ENCODE peak calls at places on chromosomes 6 and 20, in ten cellular contexts. I, L, C, F, Y, W, P, Q, S and A are unnamed samples.

GRCh38 chr20:46558511-46558959 is 8.1 kb upstream of the OCSTAMP start:
- DNase-seq in P (no peak), W (no peak), F (no peak), I (no peak), Y (peak; percentile 62), L (no peak), C (no peak), Q (peak; percentile 10), S (peak; percentile 98), A (no peak)

GRCh38 chr6:169169941-169170582 is 83.6 kb downstream of the THBS2 start:
- DNase-seq in Q (no peak), W (no peak), Y (no peak), I (no peak), S (no peak), C (no peak), F (no peak), L (no peak), P (peak; percentile 33), A (no peak)

GRCh38 chr6:41638801-41639555 is 710 bp downstream of the MDFI start:
- DNase-seq in L (peak; percentile 58), W (no peak), Q (peak; percentile 16), I (peak; percentile 39), S (no peak), Y (no peak), C (no peak), F (no peak), P (peak; percentile 67), A (no peak)

GRCh38 chr6:93036835-93037234 is 382.5 kb downstream of the EPHA7 start:
- DNase-seq in W (no peak), S (peak; percentile 1), L (no peak), F (no peak), I (no peak), Q (no peak), Y (no peak), P (no peak), C (no peak), A (no peak)

GRCh38 chr6:99013145-99013544 is 65.4 kb upstream of the FBXL4 start:
- DNase-seq in F (no peak), P (no peak), W (no peak), Q (no peak), L (no peak), I (no peak), C (no peak), Y (no peak), S (peak; percentile 97), A (no peak)

GRCh38 chr20:51958636-51959542 is 156.6 kb upstream of the SALL4 start:
- DNase-seq in C (no peak), Q (no peak), W (no peak), I (no peak), L (no peak), Y (no peak), P (no peak), S (peak; percentile 39), F (no peak), A (no peak)

GRCh38 chr6:113351183-113351834 is 505.8 kb upstream of the MARCKS start:
- DNase-seq in P (no peak), Y (no peak), C (no peak), W (no peak), I (no peak), Q (no peak), S (peak; percentile 83), L (no peak), F (no peak), A (no peak)

GRCh38 chr6:30154709-30155521 is 6.1 kb downstream of the TRIM10 start:
- DNase-seq in C (no peak), F (no peak), S (peak; percentile 50), Q (peak; percentile 25), L (no peak), P (no peak), I (no peak), W (no peak), Y (no peak), A (peak; percentile 70)

GRCh38 chr6:127100510-127101140 is 17.8 kb upstream of the RSPO3 start:
- DNase-seq in Q (no peak), P (no peak), F (no peak), C (no peak), L (no peak), S (peak; percentile 41), I (no peak), W (no peak), Y (no peak), A (no peak)

GRCh38 chr6:31614674-31615578 is at the start of gene AIF1:
- DNase-seq in L (no peak), W (no peak), C (no peak), I (no peak), P (no peak), S (no peak), Y (no peak), F (no peak), Q (peak; percentile 40), A (no peak)

GRCh38 chr6:63449714-63450113 is 122.6 kb upstream of the LOC128125822 start:
- DNase-seq in I (no peak), Y (no peak), C (no peak), Q (no peak), W (no peak), L (no peak), P (no peak), S (no peak), F (no peak), A (no peak)

GRCh38 chr6:63446405-63446804 is 125.9 kb upstream of the LOC128125822 start:
- DNase-seq in S (no peak), I (no peak), L (no peak), Y (no peak), P (no peak), W (no peak), F (no peak), Q (no peak), C (no peak), A (no peak)

GRCh38 chr6:63447134-63447533 is 125.1 kb upstream of the LOC128125822 start:
- DNase-seq in F (no peak), L (no peak), W (no peak), S (no peak), I (no peak), Y (no peak), Q (no peak), P (no peak), C (no peak), A (no peak)

GRCh38 chr6:63451238-63451637 is 121.0 kb upstream of the LOC128125822 start:
- DNase-seq in I (no peak), W (no peak), Y (no peak), Q (no peak), F (no peak), P (no peak), C (no peak), L (no peak), S (no peak), A (no peak)

GRCh38 chr6:63448229-63448628 is 124.1 kb upstream of the LOC128125822 start:
- DNase-seq in Q (no peak), Y (no peak), W (no peak), P (no peak), F (no peak), C (no peak), L (no peak), I (no peak), S (no peak), A (no peak)
- H3K27ac ChIP-seq in Q (no peak overlapping the region), Y (no peak overlapping the region), W (no peak overlapping the region), P (no peak overlapping the region), F (no peak overlapping the region), C (no peak overlapping the region), L (no peak overlapping the region), I (no peak overlapping the region), S (no peak overlapping the region), A (no peak overlapping the region)

DNA sequence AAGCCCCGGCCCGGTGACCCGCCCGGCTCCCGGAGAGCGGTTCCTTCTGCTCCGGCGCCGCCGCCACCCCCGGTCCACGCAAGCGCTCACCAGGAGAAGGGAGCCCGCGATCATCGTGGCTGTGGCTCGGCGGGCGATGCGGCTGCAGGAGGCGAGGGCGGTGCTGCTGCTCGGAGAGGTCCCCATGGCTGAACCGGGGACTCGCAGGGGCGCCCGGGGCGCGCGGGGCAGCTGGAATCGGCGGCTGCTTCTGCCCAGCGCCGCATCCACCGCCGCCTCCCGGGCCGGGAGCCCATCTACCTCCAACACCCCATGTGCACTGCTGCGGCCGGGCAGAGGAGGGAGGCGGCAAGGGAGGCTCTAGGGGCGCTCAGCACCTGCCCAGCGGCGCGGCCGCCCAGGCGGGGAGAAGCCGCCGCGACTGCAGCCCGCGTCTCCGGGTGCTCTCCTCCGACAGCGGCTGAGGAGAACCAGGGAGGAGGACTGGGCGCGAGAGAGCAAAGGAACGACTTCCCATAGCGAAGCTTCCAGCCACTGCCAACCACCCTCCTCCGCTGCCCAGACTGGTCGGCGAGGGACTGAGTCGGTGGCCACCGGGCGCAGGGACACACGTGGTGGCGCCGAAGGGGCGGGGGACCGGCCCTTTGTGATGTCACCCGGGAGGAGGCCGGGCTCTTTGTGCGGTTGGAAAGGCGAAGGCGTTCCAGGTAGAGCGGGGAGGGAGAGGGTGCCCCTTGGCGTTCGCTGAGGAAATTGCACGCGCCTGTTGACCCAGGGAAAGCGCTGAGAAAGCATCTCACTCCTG is at the start of gene TNFRSF21:
- DNase-seq in Y (peak; percentile 94), Q (peak; percentile 95), F (peak; percentile 89), L (peak; percentile 94), S (peak; percentile 82), P (peak; percentile 96), I (peak; percentile 87), W (peak; percentile 32), C (peak; percentile 58), A (peak; percentile 97)
- TF ChIP-seq POLR2A in Y (no peak), Q (peak; percentile 96), F (no peak), L (peak; percentile 25), S (peak; percentile 31), P (peak; percentile 91), I (peak; percentile 71), W (no peak), C (peak; percentile 92), A (peak; percentile 50)

GRCh38 chr6:163243691-163244505 is 170.6 kb upstream of the QKI start:
- DNase-seq in S (no peak), Y (no peak), F (no peak), L (no peak), P (no peak), W (no peak), C (no peak), I (no peak), Q (no peak), A (no peak)
- H3K27ac ChIP-seq in S (no peak overlapping the region), Y (no peak overlapping the region), F (no peak overlapping the region), L (no peak overlapping the region), P (no peak overlapping the region), W (no peak overlapping the region), C (no peak overlapping the region), I (no peak overlapping the region), Q (no peak overlapping the region), A (no peak overlapping the region)

GRCh38 chr6:117266948-117267347 is 1.6 kb downstream of the VGLL2 start:
- DNase-seq in P (no peak), I (no peak), Q (no peak), Y (no peak), C (no peak), F (no peak), L (no peak), S (no peak), W (no peak), A (peak; percentile 60)

GRCh38 chr6:117265425-117266266 is at the start of gene VGLL2:
- DNase-seq in Q (peak; percentile 35), I (no peak), C (no peak), Y (no peak), P (peak; percentile 65), W (no peak), S (peak; percentile 18), F (no peak), L (peak; percentile 71), A (peak; percentile 82)

GRCh38 chr6:117266267-117266797 is 974 bp downstream of the VGLL2 start:
- DNase-seq in F (no peak), S (no peak), P (no peak), I (no peak), Y (no peak), Q (no peak), W (no peak), L (no peak), C (no peak), A (peak; percentile 57)

GRCh38 chr6:117269649-117270120 is 4.3 kb downstream of the VGLL2 start:
- DNase-seq in I (no peak), W (no peak), Y (no peak), S (no peak), Q (no peak), F (no peak), L (no peak), C (no peak), P (no peak), A (no peak)

GRCh38 chr6:117267766-117268534 is 2.6 kb downstream of the VGLL2 start:
- DNase-seq in C (no peak), F (no peak), Y (no peak), W (no peak), I (no peak), Q (no peak), S (no peak), P (no peak), L (no peak), A (peak; percentile 88)
- TF ChIP-seq POLR2A in C (no peak), F (no peak), Y (no peak), W (no peak), I (no peak), Q (no peak), S (no peak), P (no peak), L (no peak), A (no peak)